ENCODE peak calls at places on chromosomes 12 and 14, in seven cellular contexts. W is bronchial epithelial cell, Z is adrenal gland, L is breast epithelium, K is lower leg skin, E is A549, P is transverse colon. R is an unnamed sample.

GRCh38 chr12:47147749-47148148 is 68.0 kb upstream of the AMIGO2 start:
- DNase-seq in W (no peak), Z (no peak), L (no peak), K (no peak), E (no peak), P (no peak), R (no peak)

GRCh38 chr14:73714656-73715081 is 485 bp upstream of the PNMA1 start:
- DNase-seq in W (peak), Z (no peak), L (no peak), K (peak), E (no peak), P (no peak), R (no peak)

GRCh38 chr14:77281852-77282251 is 10.8 kb upstream of the NGB start:
- DNase-seq in W (no peak), Z (no peak), L (no peak), K (no peak), E (no peak), P (no peak), R (no peak)

GRCh38 chr12:2877959-2878732 is 1.1 kb downstream of the RHNO1 start:
- DNase-seq in W (peak), Z (no peak), L (no peak), K (no peak), E (no peak), P (no peak), R (no peak)

GRCh38 chr14:105167303-105168092 is 1.1 kb downstream of the JAG2 start:
- DNase-seq in W (peak), Z (no peak), L (no peak), K (no peak), E (no peak), P (peak), R (no peak)

GRCh38 chr12:85877459-85877858 is 3.4 kb downstream of the NTS start:
- DNase-seq in W (no peak), Z (no peak), L (no peak), K (no peak), E (no peak), P (no peak), R (no peak)

GRCh38 chr12:116624516-116624915 is 65.3 kb downstream of the MAP1LC3B2 start:
- DNase-seq in W (no peak), Z (no peak), L (no peak), K (no peak), E (no peak), P (no peak), R (no peak)

GRCh38 chr12:54419088-54419887 is at the start of gene ITGA5:
- DNase-seq in W (peak), Z (peak), L (peak), K (peak), E (peak), P (peak), R (peak)

GRCh38 chr12:27524489-27524835 is 456 bp downstream of the PPFIBP1 start:
- DNase-seq in W (no peak), Z (no peak), L (no peak), K (no peak), E (no peak), P (no peak), R (no peak)

GRCh38 chr12:116924558-116925453 is 14.1 kb downstream of the FBXW8 start:
- DNase-seq in W (peak), Z (peak), L (peak), K (no peak), E (peak), P (peak), R (no peak)

GRCh38 chr14:102568115-102568614 is 24.3 kb upstream of the RCOR1 start:
- DNase-seq in W (peak), Z (no peak), L (no peak), K (no peak), E (peak), P (peak), R (no peak)

GRCh38 chr14:29738056-29738455 is 189.6 kb downstream of the PRKD1 start:
- DNase-seq in W (no peak), Z (no peak), L (no peak), K (no peak), E (no peak), P (no peak), R (no peak)

GRCh38 chr14:23639891-23640523 is 3.8 kb downstream of the DHRS2 start:
- DNase-seq in W (no peak), Z (no peak), L (no peak), K (peak), E (no peak), P (no peak), R (no peak)

GRCh38 chr14:105091335-105092123 is 26.3 kb upstream of the GPR132 start:
- DNase-seq in W (peak), Z (peak), L (peak), K (peak), E (peak), P (peak), R (no peak)

GRCh38 chr14:101740981-101741380 is 20.5 kb upstream of the PPP2R5C start:
- DNase-seq in W (no peak), Z (no peak), L (no peak), K (peak), E (no peak), P (no peak), R (no peak)

GRCh38 chr14:32363761-32364160 is 34.7 kb downstream of the AKAP6 start:
- DNase-seq in W (no peak), Z (no peak), L (no peak), K (no peak), E (no peak), P (no peak), R (no peak)

GRCh38 chr14:91202234-91202974 is 42.1 kb downstream of the GPR68 start:
- DNase-seq in W (no peak), Z (peak), L (no peak), K (no peak), E (no peak), P (no peak), R (peak)

GRCh38 chr14:103546651-103547454 is 15.6 kb downstream of the BAG5 start:
- DNase-seq in W (peak), Z (peak), L (no peak), K (no peak), E (peak), P (peak), R (no peak)

GRCh38 chr12:116238149-116238548 is 39.3 kb downstream of the MED13L start:
- DNase-seq in W (no peak), Z (no peak), L (no peak), K (no peak), E (no peak), P (no peak), R (no peak)

GRCh38 chr12:46480282-46480681 is 107.7 kb upstream of the SLC38A2 start:
- DNase-seq in W (peak), Z (no peak), L (no peak), K (no peak), E (no peak), P (no peak), R (no peak)

GRCh38 chr12:24530689-24531088 is 418.2 kb downstream of the BCAT1 start:
- DNase-seq in W (no peak), Z (no peak), L (no peak), K (no peak), E (no peak), P (no peak), R (no peak)

GRCh38 chr12:48078901-48079300 is 27.0 kb downstream of the SENP1 start:
- DNase-seq in W (peak), Z (peak), L (peak), K (no peak), E (no peak), P (no peak), R (peak)

GRCh38 chr14:73786942-73787759 is 64.5 kb upstream of the PTGR2 start:
- DNase-seq in W (no peak), Z (peak), L (peak), K (peak), E (peak), P (peak), R (no peak)

GRCh38 chr12:96719671-96720362 is 187.2 kb upstream of the NEDD1 start:
- DNase-seq in W (peak), Z (no peak), L (no peak), K (no peak), E (no peak), P (peak), R (peak)

GRCh38 chr12:122518908-122519307 is 7.8 kb downstream of the RSRC2 start:
- DNase-seq in W (no peak), Z (no peak), L (no peak), K (no peak), E (no peak), P (no peak), R (no peak)

GRCh38 chr14:56172571-56172971 is 54.4 kb downstream of the PELI2 start:
- DNase-seq in W (peak), Z (no peak), L (no peak), K (no peak), E (peak), P (no peak), R (no peak)

GRCh38 chr12:71664411-71665108 is 459 bp downstream of the THAP2 start:
- DNase-seq in W (peak), Z (peak), L (no peak), K (no peak), E (no peak), P (no peak), R (no peak)

DNA sequence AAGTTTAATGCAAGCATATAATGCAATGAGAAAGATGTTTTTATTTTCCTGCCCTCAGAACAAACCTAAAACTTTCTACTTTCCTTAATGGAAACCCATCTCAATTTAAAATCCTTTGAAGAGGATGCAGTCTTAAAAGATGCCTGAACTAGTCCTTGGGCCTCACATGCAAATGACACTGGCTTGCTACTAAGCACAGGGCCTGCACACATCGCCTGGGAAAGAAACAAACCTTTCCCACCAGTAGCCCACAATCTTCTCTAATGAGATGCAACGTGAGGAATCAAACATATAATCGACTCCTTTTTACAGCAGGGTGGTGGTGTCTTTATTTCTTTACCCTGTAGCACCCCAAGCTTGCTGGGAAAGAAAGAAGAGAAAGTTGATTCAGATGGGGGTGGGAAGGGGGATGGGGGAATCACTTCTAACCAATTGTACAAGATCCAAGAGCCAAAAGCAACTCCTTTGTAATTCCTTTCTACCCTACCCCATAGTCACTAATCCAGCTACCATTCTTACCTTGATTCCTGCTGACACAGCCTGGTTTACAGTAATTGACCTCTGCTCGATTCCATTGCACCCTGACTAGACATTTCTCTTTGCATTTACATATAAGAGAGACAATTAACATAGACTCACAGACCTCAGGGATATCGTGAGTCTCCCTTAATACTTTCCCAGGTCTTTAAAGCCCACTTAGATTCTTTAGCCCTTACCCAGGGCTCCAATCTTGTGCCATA is 69.5 kb upstream of the FERMT2 start:
- DNase-seq in W (no peak), Z (no peak), L (no peak), K (no peak), E (no peak), P (no peak), R (no peak)
- H3K4me3 ChIP-seq in W (no peak), Z (no peak), L (no peak), K (no peak), E (no peak), P (no peak), R (no peak)

GRCh38 chr14:22185191-22185590 is 403.8 kb downstream of the DAD1 start:
- DNase-seq in W (peak), Z (no peak), L (no peak), K (no peak), E (no peak), P (no peak), R (no peak)
- TF ChIP-seq CTCF in W (no peak), Z (no peak), L (no peak), K (no peak), E (no peak), P (no peak), R (no peak)

GRCh38 chr14:80212025-80212402 is 710 bp upstream of the DIO2 start:
- DNase-seq in W (peak), Z (no peak), L (no peak), K (no peak), E (peak), P (no peak), R (no peak)
- H3K4me3 ChIP-seq in W (no peak), Z (peak), L (peak), K (no peak), E (peak), P (peak), R (no peak)

GRCh38 chr12:70648831-70649230 is 11.6 kb upstream of the PTPRB start:
- DNase-seq in W (peak), Z (no peak), L (no peak), K (no peak), E (no peak), P (no peak), R (no peak)

GRCh38 chr12:70645494-70646317 is 8.5 kb upstream of the PTPRB start:
- DNase-seq in W (peak), Z (peak), L (peak), K (peak), E (peak), P (peak), R (no peak)

GRCh38 chr12:70646850-70647249 is 9.6 kb upstream of the PTPRB start:
- DNase-seq in W (peak), Z (no peak), L (no peak), K (no peak), E (no peak), P (no peak), R (no peak)

GRCh38 chr12:70644836-70645235 is 7.6 kb upstream of the PTPRB start:
- DNase-seq in W (peak), Z (no peak), L (no peak), K (no peak), E (peak), P (no peak), R (no peak)

GRCh38 chr12:70648191-70648590 is 11.0 kb upstream of the PTPRB start:
- DNase-seq in W (no peak), Z (no peak), L (no peak), K (no peak), E (no peak), P (no peak), R (no peak)
- TF ChIP-seq CTCF in W (no peak), Z (no peak), L (no peak), K (no peak), E (no peak), P (no peak), R (no peak)

GRCh38 chr12:12350868-12351463 is 924 bp upstream of the MANSC1 start:
- DNase-seq in W (peak), Z (no peak), L (no peak), K (no peak), E (peak), P (peak), R (no peak)
- H3K4me3 ChIP-seq in W (no peak), Z (peak), L (no peak), K (no peak), E (peak), P (no peak), R (peak)

GRCh38 chr14:75880512-75880911 is 101.3 kb downstream of the TGFB3 start:
- DNase-seq in W (no peak), Z (no peak), L (no peak), K (no peak), E (no peak), P (no peak), R (no peak)
- TF ChIP-seq CTCF in W (peak), Z (no peak), L (no peak), K (no peak), E (no peak), P (no peak), R (no peak)

GRCh38 chr12:43807361-43807760 is 1.2 kb upstream of the TWF1 start:
- DNase-seq in W (peak), Z (no peak), L (no peak), K (no peak), E (no peak), P (no peak), R (peak)
- H3K4me3 ChIP-seq in W (no peak), Z (no peak), L (no peak), K (no peak), E (no peak), P (no peak), R (no peak)

GRCh38 chr12:64699504-64700115 is 59.6 kb downstream of the GNS start:
- DNase-seq in W (no peak), Z (peak), L (no peak), K (no peak), E (no peak), P (no peak), R (peak)
- TF ChIP-seq CTCF in W (no peak), Z (no peak), L (no peak), K (no peak), E (no peak), P (no peak), R (no peak)

R was measured in HL-60.